ENCODE peak calls at places on chromosome 19, in five cellular contexts. K is Caco-2, N is left ventricle myocardium inferior, M is ascending aorta, I is heart left ventricle. F is an unnamed sample.

GRCh38 chr19:55255618-55256423 is 3.0 kb downstream of the PPP6R1 start:
- DNase-seq in K (no peak), N (no peak), M (no peak), I (no peak), F (no peak)

GRCh38 chr19:51364200-51365106 is 1.7 kb downstream of the ETFB start:
- DNase-seq in K (no peak), N (no peak), M (no peak), I (no peak), F (no peak)

GRCh38 chr19:5804516-5805464 is at the start of gene NRTN:
- DNase-seq in K (peak; percentile 64), N (no peak), M (no peak), I (no peak), F (no peak)

GRCh38 chr19:29671393-29672076 is 6.3 kb downstream of the PLEKHF1 start:
- DNase-seq in K (no peak), N (peak; percentile 68), M (peak; percentile 79), I (peak; percentile 86), F (peak; percentile 54)

GRCh38 chr19:46256855-46257254 is 27.3 kb downstream of the IGFL1 start:
- DNase-seq in K (no peak), N (no peak), M (no peak), I (no peak), F (no peak)

GRCh38 chr19:3161453-3161852 is 17.1 kb upstream of the S1PR4 start:
- DNase-seq in K (no peak), N (no peak), M (no peak), I (no peak), F (no peak)

GRCh38 chr19:55208880-55209429 is 346 bp downstream of the PTPRH start:
- DNase-seq in K (no peak), N (no peak), M (no peak), I (no peak), F (no peak)

GRCh38 chr19:4061683-4062575 is 4.8 kb downstream of the ZBTB7A start:
- DNase-seq in K (peak; percentile 81), N (no peak), M (no peak), I (peak; percentile 36), F (no peak)

GRCh38 chr19:14145381-14145780 is 9.0 kb upstream of the ASF1B start:
- DNase-seq in K (no peak), N (no peak), M (no peak), I (no peak), F (no peak)

GRCh38 chr19:13884726-13885591 is 8.0 kb downstream of the NANOS3 start:
- DNase-seq in K (no peak), N (no peak), M (no peak), I (no peak), F (no peak)

GRCh38 chr19:43780706-43781525 is at the start of gene KCNN4:
- DNase-seq in K (no peak), N (no peak), M (no peak), I (no peak), F (no peak)

GRCh38 chr19:35063940-35064818 is 22.7 kb downstream of the HPN start:
- DNase-seq in K (no peak), N (no peak), M (no peak), I (no peak), F (no peak)

GRCh38 chr19:43526884-43527859 is at the start of gene ETHE1:
- DNase-seq in K (peak; percentile 91), N (peak; percentile 88), M (peak; percentile 92), I (peak; percentile 87), F (peak; percentile 81)

GRCh38 chr19:33064778-33065550 is at the start of gene RHPN2:
- DNase-seq in K (peak; percentile 87), N (peak; percentile 69), M (no peak), I (peak; percentile 48), F (peak; percentile 58)

GRCh38 chr19:49758292-49758691 is 4.8 kb downstream of the TSKS start:
- DNase-seq in K (no peak), N (no peak), M (no peak), I (no peak), F (no peak)

GRCh38 chr19:48926909-48927308 is 6.6 kb upstream of the DHDH start:
- DNase-seq in K (no peak), N (no peak), M (peak; percentile 88), I (no peak), F (peak; percentile 75)

GRCh38 chr19:12628040-12629022 is 17.6 kb downstream of the ZNF791 start:
- DNase-seq in K (no peak), N (no peak), M (no peak), I (no peak), F (no peak)

GRCh38 chr19:12597594-12597993 is 13.0 kb downstream of the ZNF490 start:
- DNase-seq in K (no peak), N (no peak), M (no peak), I (no peak), F (no peak)

GRCh38 chr19:50318438-50318837 is 10.7 kb downstream of the KCNC3 start:
- DNase-seq in K (no peak), N (no peak), M (no peak), I (no peak), F (no peak)

GRCh38 chr19:35224681-35225604 is 3.6 kb downstream of the FAM187B start:
- DNase-seq in K (no peak), N (no peak), M (no peak), I (no peak), F (peak; percentile 50)

GRCh38 chr19:45470147-45471081 is 2.6 kb downstream of the FOSB start:
- DNase-seq in K (peak; percentile 47), N (no peak), M (peak; percentile 72), I (no peak), F (no peak)

GRCh38 chr19:36093146-36093662 is 17.7 kb upstream of the OVOL3 start:
- DNase-seq in K (no peak), N (no peak), M (no peak), I (no peak), F (no peak)

GRCh38 chr19:30719189-30719990 is 347.2 kb downstream of the ZNF536 start:
- DNase-seq in K (no peak), N (peak; percentile 81), M (no peak), I (peak; percentile 79), F (no peak)

GRCh38 chr19:29793116-29793727 is 18.6 kb upstream of the CCNE1 start:
- DNase-seq in K (no peak), N (no peak), M (no peak), I (no peak), F (no peak)

GRCh38 chr19:29266603-29267002 is 53.7 kb upstream of the UQCRFS1 start:
- DNase-seq in K (no peak), N (no peak), M (no peak), I (no peak), F (no peak)

GRCh38 chr19:56273563-56274117 is 1.1 kb downstream of the EDDM13 start:
- DNase-seq in K (no peak), N (no peak), M (no peak), I (no peak), F (no peak)

GRCh38 chr19:4597975-4598671 is 38.6 kb upstream of the SEMA6B start:
- DNase-seq in K (peak; percentile 64), N (no peak), M (no peak), I (peak; percentile 55), F (no peak)

GRCh38 chr19:35845215-35846037 is 6.9 kb downstream of the NPHS1 start:
- DNase-seq in K (peak; percentile 82), N (no peak), M (no peak), I (no peak), F (no peak)

GRCh38 chr19:11624064-11624463 is 26.8 kb downstream of the ZNF627 start:
- DNase-seq in K (no peak), N (no peak), M (no peak), I (no peak), F (no peak)

GRCh38 chr19:56105090-56105701 is 15.9 kb downstream of the ZNF787 start:
- DNase-seq in K (peak; percentile 56), N (peak; percentile 63), M (peak; percentile 86), I (peak; percentile 72), F (peak; percentile 86)

GRCh38 chr19:41133260-41133659 is 19.0 kb downstream of the CYP2F1 start:
- DNase-seq in K (no peak), N (no peak), M (no peak), I (no peak), F (no peak)

GRCh38 chr19:38971672-38972071 is 3.9 kb downstream of the FBXO17 start:
- DNase-seq in K (no peak), N (no peak), M (no peak), I (no peak), F (no peak)

GRCh38 chr19:50330365-50331078 is 1.3 kb upstream of the KCNC3 start:
- DNase-seq in K (peak; percentile 79), N (peak; percentile 83), M (peak; percentile 81), I (peak; percentile 89), F (peak; percentile 84)

DNA sequence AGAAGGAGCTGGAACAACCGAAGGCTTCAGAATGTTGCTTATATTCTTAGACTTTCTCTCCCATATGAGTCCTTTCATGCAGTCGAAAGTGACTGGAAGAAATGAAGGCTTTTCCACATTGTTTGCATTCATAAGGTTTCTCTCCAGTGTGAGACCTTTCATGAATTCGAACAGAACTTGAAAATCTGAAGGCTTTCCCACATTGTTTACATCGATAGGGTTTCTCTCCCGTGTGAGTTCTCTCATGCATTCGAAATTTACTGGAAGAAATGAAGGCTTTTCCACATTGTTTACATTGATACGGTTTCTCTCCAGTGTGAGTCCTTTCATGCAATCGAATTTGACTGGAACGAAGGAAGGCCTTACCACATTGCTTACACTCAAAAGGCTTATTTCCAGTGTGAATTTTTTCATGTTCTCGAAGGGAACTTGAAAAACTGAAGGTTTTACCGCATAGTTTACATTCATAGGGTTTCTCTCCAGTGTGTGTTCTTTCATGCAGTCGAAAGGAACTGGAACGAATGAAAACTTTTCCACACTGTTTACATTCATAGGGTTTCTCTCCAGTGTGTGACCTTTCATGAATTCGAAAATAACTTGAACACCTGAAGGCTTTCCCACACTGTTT is 21.5 kb downstream of the ZNF14 start:
- DNase-seq in K (no peak), N (no peak), M (no peak), I (no peak), F (no peak)
- H3K4me3 ChIP-seq in K (no peak overlapping the region), N (no peak overlapping the region), M (no peak overlapping the region), I (no peak overlapping the region), F (no peak overlapping the region)

GRCh38 chr19:10021863-10022262 is 8.6 kb downstream of the RDH8 start:
- DNase-seq in K (no peak), N (no peak), M (no peak), I (no peak), F (no peak)
- H3K27me3 ChIP-seq in K (no peaks in the 10 kb centered on the region), N (peaks cover 71% of the 10 kb centered on the region), M (no peaks in the 10 kb centered on the region), I (no peaks in the 10 kb centered on the region), F (no peaks in the 10 kb centered on the region)

DNA sequence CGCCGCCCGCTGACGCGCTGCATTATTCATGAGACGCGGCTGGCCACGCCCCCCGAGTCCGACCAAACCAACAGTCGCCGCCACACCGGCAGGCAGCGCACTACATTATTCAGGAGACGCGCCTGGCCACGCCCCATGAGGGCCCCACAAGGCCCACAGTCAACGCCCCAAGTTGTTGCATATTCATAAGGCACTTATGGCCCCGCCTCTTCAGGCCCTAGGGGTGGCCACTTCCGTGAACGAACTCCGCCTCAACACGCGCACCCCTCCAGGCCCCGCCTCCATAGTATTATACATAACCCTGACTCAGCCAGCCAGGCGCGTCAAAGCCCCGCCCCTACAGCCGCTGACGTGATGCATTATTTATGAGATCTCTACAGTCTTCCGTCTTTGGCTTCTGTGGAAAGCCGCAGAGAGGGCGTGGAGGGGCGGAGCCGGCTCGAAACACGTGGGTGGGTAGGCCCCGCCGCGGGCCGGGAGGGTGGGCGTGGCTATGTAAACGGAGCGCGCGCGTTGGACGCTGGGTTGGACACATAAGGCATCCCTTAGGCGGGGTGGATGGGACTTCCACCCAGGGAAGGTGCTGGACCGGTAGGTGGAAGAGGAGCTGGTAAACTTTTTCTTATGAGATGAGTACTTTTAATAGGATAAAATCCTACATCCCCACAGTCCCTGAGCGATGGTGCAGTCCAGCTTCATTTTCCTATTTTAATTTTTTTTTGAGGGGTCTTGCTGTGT is 423 bp upstream of the ELL start:
- DNase-seq in K (peak; percentile 99), N (peak; percentile 100), M (peak; percentile 100), I (peak; percentile 100), F (peak; percentile 100)
- TF ChIP-seq CTCF in K (peak; percentile 10), N (no peak), M (no peak), I (no peak), F (peak; percentile 2)

GRCh38 chr19:1512671-1513491 is at the start of gene ADAMTSL5:
- DNase-seq in K (peak; percentile 83), N (peak; percentile 69), M (no peak), I (peak; percentile 78), F (no peak)
- H3K4me3 ChIP-seq in K (peak within 1 kb of the TSS; percentile 91), N (peak within 1 kb of the TSS; percentile 71), M (peak within 1 kb of the TSS; percentile 73), I (peak within 1 kb of the TSS; percentile 82), F (no peak within 1 kb of the TSS)

F was measured in lung.